ENCODE peak calls at places on chromosomes 3 and 15, in seven cellular contexts. R, E, G, B, M, I and D are unnamed samples.
A peak's percentile ranks its signal among the peaks of the same experiment; 100 is the strongest.

GRCh38 chr3:15291589-15292541 is 40.5 kb downstream of the SH3BP5 start:
- DNase-seq in M (no peak), R (peak; percentile 56), B (peak; percentile 48), I (peak; percentile 88), E (no peak), G (no peak), D (peak; percentile 87)

GRCh38 chr15:49242820-49243219 is 72.8 kb downstream of the GALK2 start:
- DNase-seq in G (no peak), M (no peak), I (no peak), R (no peak), E (no peak), B (peak; percentile 89), D (no peak)

GRCh38 chr3:152505926-152506325 is 237.2 kb downstream of the MBNL1 start:
- DNase-seq in E (no peak), M (no peak), I (no peak), G (no peak), R (no peak), B (no peak), D (no peak)

GRCh38 chr3:127801914-127802313 is 20.4 kb downstream of the MGLL start:
- DNase-seq in G (no peak), E (no peak), M (no peak), I (no peak), R (no peak), B (no peak), D (no peak)

GRCh38 chr3:35737080-35737479 is 97.8 kb downstream of the ARPP21 start:
- DNase-seq in M (no peak), R (no peak), B (no peak), I (no peak), E (no peak), G (no peak), D (no peak)

GRCh38 chr3:175222356-175222755 is 363.2 kb downstream of the NAALADL2 start:
- DNase-seq in M (no peak), I (no peak), B (peak; percentile 34), E (no peak), R (no peak), G (no peak), D (no peak)

GRCh38 chr3:30583973-30584372 is 22.4 kb upstream of the TGFBR2 start:
- DNase-seq in M (no peak), G (no peak), E (peak; percentile 56), R (no peak), B (no peak), I (no peak), D (no peak)

GRCh38 chr3:46375214-46375613 is 4.5 kb downstream of the CCR5 start:
- DNase-seq in E (no peak), R (no peak), M (no peak), B (no peak), G (no peak), I (no peak), D (no peak)

GRCh38 chr15:67132276-67132675 is 66.9 kb downstream of the SMAD3 start:
- DNase-seq in G (no peak), B (no peak), E (no peak), R (no peak), M (no peak), I (no peak), D (no peak)

GRCh38 chr3:132380979-132381944 is 36.0 kb upstream of the DNAJC13 start:
- DNase-seq in I (no peak), B (no peak), G (no peak), M (no peak), R (no peak), E (no peak), D (no peak)

GRCh38 chr3:184234224-184234623 is 4.8 kb downstream of the VWA5B2 start:
- DNase-seq in I (no peak), G (no peak), B (peak; percentile 96), M (no peak), E (peak; percentile 91), R (no peak), D (no peak)

GRCh38 chr3:53680026-53680425 is 166.2 kb downstream of the CHDH start:
- DNase-seq in R (no peak), B (peak; percentile 26), E (no peak), M (no peak), I (no peak), G (no peak), D (no peak)

GRCh38 chr3:27632431-27633223 is 89.5 kb downstream of the EOMES start:
- DNase-seq in B (peak; percentile 70), R (peak; percentile 42), M (peak; percentile 77), I (peak; percentile 42), E (peak; percentile 19), G (peak; percentile 34), D (peak; percentile 20)

GRCh38 chr3:177960014-177960413 is 576.2 kb upstream of the KCNMB2 start:
- DNase-seq in E (no peak), G (no peak), I (no peak), M (no peak), B (peak; percentile 62), R (no peak), D (no peak)

GRCh38 chr3:52777127-52777958 is at the start of gene ITIH1:
- DNase-seq in G (no peak), E (no peak), I (no peak), B (no peak), R (no peak), M (no peak), D (no peak)

GRCh38 chr15:63018639-63019038 is 23.9 kb upstream of the TPM1 start:
- DNase-seq in I (no peak), M (no peak), E (no peak), R (no peak), G (no peak), B (peak; percentile 46), D (no peak)

GRCh38 chr3:190785047-190785446 is 77.4 kb downstream of the GMNC start:
- DNase-seq in B (no peak), E (no peak), M (no peak), I (no peak), R (no peak), G (no peak), D (no peak)

GRCh38 chr3:43684944-43685343 is 5.8 kb upstream of the ABHD5 start:
- DNase-seq in I (no peak), R (no peak), E (no peak), M (no peak), G (no peak), B (no peak), D (no peak)

GRCh38 chr3:60755094-60755493 is 496.2 kb downstream of the FHIT start:
- DNase-seq in G (peak; percentile 1), M (no peak), B (no peak), E (peak; percentile 1), I (no peak), R (no peak), D (no peak)

GRCh38 chr3:56494679-56495322 is 26.5 kb upstream of the ERC2 start:
- DNase-seq in G (peak; percentile 54), M (peak; percentile 54), E (peak; percentile 85), I (peak; percentile 55), B (peak; percentile 76), R (peak; percentile 69), D (peak; percentile 70)

GRCh38 chr15:48596841-48597240 is 48.7 kb downstream of the FBN1 start:
- DNase-seq in E (no peak), G (no peak), I (no peak), B (no peak), M (no peak), R (no peak), D (no peak)

GRCh38 chr3:48960841-48961413 is 29.1 kb upstream of the P4HTM start:
- DNase-seq in G (no peak), R (no peak), I (no peak), E (no peak), B (no peak), M (no peak), D (no peak)

GRCh38 chr3:152192050-152192449 is 76.7 kb upstream of the MBNL1 start:
- DNase-seq in R (no peak), B (no peak), G (no peak), E (no peak), M (no peak), I (no peak), D (peak; percentile 66)

GRCh38 chr3:147412917-147413711 is 3.9 kb downstream of the ZIC1 start:
- DNase-seq in I (no peak), B (no peak), M (no peak), G (no peak), R (no peak), E (no peak), D (no peak)

GRCh38 chr3:52379610-52380009 is 63.5 kb downstream of the DNAH1 start:
- DNase-seq in E (no peak), M (no peak), G (no peak), R (no peak), B (no peak), I (no peak), D (no peak)

GRCh38 chr15:65583701-65584100 is 27.2 kb downstream of the INTS14 start:
- DNase-seq in I (peak; percentile 30), G (no peak), B (peak; percentile 76), R (peak; percentile 4), M (no peak), E (no peak), D (peak; percentile 80)

GRCh38 chr3:180683816-180684215 is 4.5 kb upstream of the CCDC39 start:
- DNase-seq in B (no peak), G (no peak), M (no peak), R (no peak), E (no peak), I (no peak), D (no peak)

GRCh38 chr15:57284535-57284934 is 91.8 kb upstream of the CGNL1 start:
- DNase-seq in B (no peak), M (no peak), R (no peak), E (no peak), I (no peak), G (no peak), D (no peak)

GRCh38 chr15:86865920-86866319 is 786.2 kb downstream of the AGBL1 start:
- DNase-seq in E (no peak), I (no peak), G (no peak), R (no peak), M (no peak), B (no peak), D (no peak)

GRCh38 chr3:97259263-97259662 is 444.9 kb downstream of the EPHA6 start:
- DNase-seq in G (no peak), B (no peak), R (no peak), M (no peak), E (no peak), I (no peak), D (no peak)

GRCh38 chr3:135023985-135024658 is 229.1 kb downstream of the EPHB1 start:
- DNase-seq in B (no peak), I (no peak), G (no peak), R (no peak), M (no peak), E (no peak), D (no peak)